ENCODE peak calls at places on chromosomes 5 and 9, in six cellular contexts. Q is H9, G is neuronal stem cell, J is IMR-90, S is H1, M is mesendoderm. U is an unnamed sample. For H3K79me1, the result is how much of the 10 kb centered on the place peaks cover.

GRCh38 chr9:92686954-92687353 is 17.0 kb upstream of the IPPK start:
- DNase-seq in Q (peak), G (no peak), J (no peak), S (no peak), M (peak), U (peak)

GRCh38 chr5:57779383-57780223 is 297.0 kb upstream of the ACTBL2 start:
- DNase-seq in Q (peak), G (peak), J (peak), S (no peak), M (peak), U (peak)

GRCh38 chr5:58314356-58315045 is 145.4 kb downstream of the PLK2 start:
- DNase-seq in Q (no peak), G (no peak), J (no peak), S (no peak), M (no peak), U (peak)

GRCh38 chr9:105413486-105414068 is 34.3 kb upstream of the FSD1L start:
- DNase-seq in Q (peak), G (no peak), J (peak), S (no peak), M (peak), U (peak)

GRCh38 chr5:131481569-131481968 is 153.5 kb downstream of the RAPGEF6 start:
- DNase-seq in Q (no peak), G (no peak), J (peak), S (no peak), M (no peak), U (no peak)

GRCh38 chr9:14366071-14366470 is 52.1 kb upstream of the NFIB start:
- DNase-seq in Q (no peak), G (no peak), J (peak), S (no peak), M (no peak), U (no peak)

GRCh38 chr9:86511614-86512360 is 157.6 kb upstream of the TUT7 start:
- DNase-seq in Q (no peak), G (no peak), J (no peak), S (no peak), M (no peak), U (no peak)

GRCh38 chr5:126512451-126512850 is 82.6 kb downstream of the ALDH7A1 start:
- DNase-seq in Q (no peak), G (no peak), J (no peak), S (no peak), M (no peak), U (no peak)

GRCh38 chr9:96420468-96421219 is 2.5 kb upstream of the ZNF367 start:
- DNase-seq in Q (peak), G (peak), J (peak), S (peak), M (peak), U (peak)

GRCh38 chr5:1227669-1228068 is 2.5 kb downstream of the SLC6A18 start:
- DNase-seq in Q (no peak), G (no peak), J (peak), S (no peak), M (no peak), U (no peak)

GRCh38 chr5:108681079-108681921 is 66.4 kb upstream of the FER start:
- DNase-seq in Q (no peak), G (peak), J (peak), S (no peak), M (peak), U (peak)

GRCh38 chr5:18797241-18797640 is 1163.0 kb downstream of the TAF11L14 start:
- DNase-seq in Q (no peak), G (no peak), J (no peak), S (no peak), M (peak), U (peak)

GRCh38 chr5:132773601-132774355 is 3.3 kb downstream of the SEPTIN8 start:
- DNase-seq in Q (no peak), G (no peak), J (no peak), S (no peak), M (no peak), U (no peak)

GRCh38 chr5:132772291-132773070 is 4.6 kb downstream of the SEPTIN8 start:
- DNase-seq in Q (no peak), G (no peak), J (no peak), S (no peak), M (no peak), U (no peak)

GRCh38 chr5:132773114-132773513 is 3.9 kb downstream of the SEPTIN8 start:
- DNase-seq in Q (no peak), G (no peak), J (no peak), S (no peak), M (no peak), U (no peak)

GRCh38 chr5:132770476-132771159 is 6.4 kb downstream of the SEPTIN8 start:
- DNase-seq in Q (no peak), G (no peak), J (no peak), S (no peak), M (peak), U (no peak)

GRCh38 chr5:132771559-132771998 is 5.5 kb downstream of the SEPTIN8 start:
- DNase-seq in Q (peak), G (no peak), J (peak), S (no peak), M (peak), U (peak)
- H3K79me1 ChIP-seq in Q (under half), G (under half), J (half or more), S (under half), M (under half), U (half or more)

DNA sequence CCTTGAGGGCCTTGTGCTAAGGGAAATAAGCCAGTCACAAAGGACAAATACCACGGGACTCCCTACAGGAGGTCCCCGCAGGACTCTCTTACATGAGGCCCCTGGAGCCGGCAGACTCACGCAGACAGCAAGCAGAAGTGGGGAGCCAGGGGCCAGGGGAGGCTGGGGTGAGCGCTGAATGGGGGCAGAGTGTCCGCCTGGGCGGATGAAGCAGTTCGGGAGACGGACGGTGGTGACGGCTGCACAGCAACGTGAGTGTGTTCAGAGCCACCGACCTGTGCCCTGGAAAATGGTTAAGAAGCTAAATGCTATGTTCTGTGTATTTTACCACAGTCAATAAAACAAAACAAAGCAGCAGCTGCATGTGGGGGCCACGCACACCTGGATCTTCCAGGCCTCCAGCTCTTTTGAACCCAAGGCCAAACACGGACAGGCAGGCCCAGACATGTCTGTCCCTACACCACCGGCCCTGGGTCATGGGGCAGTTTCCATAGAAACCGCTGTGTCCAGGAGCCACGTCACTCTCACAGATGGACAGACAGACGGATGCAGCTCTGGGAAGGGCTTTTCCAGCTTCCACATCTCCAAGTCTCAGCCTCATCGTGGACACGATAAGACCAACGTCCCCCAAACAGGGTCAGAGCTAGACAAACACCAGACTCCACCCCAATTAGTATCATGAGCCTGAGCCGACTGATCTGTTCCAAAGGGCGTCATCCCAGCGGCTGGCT is 103.9 kb downstream of the VAV2 start:
- DNase-seq in Q (no peak), G (no peak), J (no peak), S (no peak), M (no peak), U (peak)
- H3K79me1 ChIP-seq in Q (under half), G (under half), J (under half), S (under half), M (under half), U (under half)

GRCh38 chr9:129481424-129481823 is 139.5 kb downstream of the C9orf50 start:
- DNase-seq in Q (no peak), G (no peak), J (no peak), S (no peak), M (no peak), U (no peak)

GRCh38 chr9:129480227-129480626 is 140.7 kb downstream of the C9orf50 start:
- DNase-seq in Q (no peak), G (no peak), J (no peak), S (no peak), M (peak), U (peak)

GRCh38 chr9:129480705-129481104 is 140.2 kb downstream of the C9orf50 start:
- DNase-seq in Q (no peak), G (no peak), J (no peak), S (no peak), M (no peak), U (no peak)

GRCh38 chr9:129478461-129478860 is 142.4 kb downstream of the C9orf50 start:
- DNase-seq in Q (no peak), G (no peak), J (no peak), S (no peak), M (no peak), U (no peak)

DNA sequence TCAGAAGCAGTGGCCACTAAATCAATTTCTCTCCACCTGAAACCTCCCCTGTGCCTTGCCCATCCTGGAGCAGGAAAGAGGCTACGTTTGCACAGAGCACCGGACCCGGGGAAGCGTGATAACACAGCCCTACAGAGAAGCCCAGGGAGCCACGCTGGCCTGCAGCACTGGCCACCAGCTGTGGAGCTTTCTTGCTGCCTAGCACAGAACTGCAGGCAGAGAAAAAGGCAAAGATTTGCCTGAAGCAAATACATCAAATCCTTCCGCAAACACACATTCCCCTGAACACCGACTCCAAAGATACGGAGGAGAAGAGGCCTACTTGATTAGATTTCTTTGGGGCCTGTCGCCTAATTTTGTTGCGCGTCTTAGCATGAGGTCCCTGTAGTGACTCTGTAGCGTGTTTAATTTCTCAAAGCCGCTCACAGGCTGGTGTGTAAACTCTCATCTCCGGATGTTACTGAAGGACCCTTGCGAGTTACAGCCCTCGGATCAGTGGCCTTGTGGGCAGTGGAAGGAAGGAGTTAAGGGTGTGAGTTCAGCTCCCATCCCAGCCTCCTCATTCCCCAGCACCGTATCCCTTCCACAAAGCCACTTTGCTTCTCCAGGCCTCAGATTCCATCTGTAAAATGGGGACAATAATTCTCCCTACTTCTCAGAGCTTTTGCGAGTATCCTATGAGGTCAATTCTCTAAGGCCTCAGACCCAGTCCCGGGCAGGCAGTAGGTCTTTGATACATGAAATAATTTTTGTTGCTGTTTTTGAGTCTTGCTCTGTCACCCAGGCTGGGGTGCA is 141.5 kb downstream of the C9orf50 start:
- DNase-seq in Q (no peak), G (no peak), J (no peak), S (no peak), M (no peak), U (no peak)
- H3K79me1 ChIP-seq in Q (under half), G (under half), J (under half), S (under half), M (under half), U (under half)

GRCh38 chr5:174725261-174725990 is 1.0 kb downstream of the MSX2 start:
- DNase-seq in Q (no peak), G (no peak), J (no peak), S (no peak), M (peak), U (no peak)
- H3K79me1 ChIP-seq in Q (under half), G (under half), J (under half), S (under half), M (under half), U (under half)

U was measured in mesenchymal stem cell.